ENCODE peak calls at places on chromosomes 13 and 19, in seven cellular contexts. I is fibroblast of pulmonary artery, Q is upper lobe of right lung, X is AG04450, T is cardiac muscle cell, F is progenitor cell of endocrine pancreas, H is WTC11. R is an unnamed sample.

GRCh38 chr13:42474954-42475353 is 99.0 kb upstream of the TNFSF11 start:
- DNase-seq in Q (no peak), H (no peak), F (no peak), X (peak; percentile 49), I (peak; percentile 35), T (no peak), R (no peak)

GRCh38 chr19:58227964-58228583 is 640 bp upstream of the ZNF544 start:
- DNase-seq in Q (no peak), H (no peak), X (no peak), I (no peak), F (no peak), T (peak; percentile 19), R (no peak)

GRCh38 chr19:387777-388176 is 21.2 kb downstream of the C2CD4C start:
- DNase-seq in I (no peak), T (no peak), Q (peak; percentile 52), X (no peak), H (no peak), F (no peak), R (no peak)

GRCh38 chr13:90416519-90416918 is 931.0 kb upstream of the MIR17HG start:
- DNase-seq in Q (no peak), H (no peak), F (no peak), I (peak; percentile 62), X (no peak), T (no peak), R (no peak)

GRCh38 chr13:23044906-23045305 is 135.9 kb upstream of the SGCG start:
- DNase-seq in Q (no peak), T (no peak), I (no peak), H (no peak), F (no peak), X (no peak), R (no peak)

GRCh38 chr19:40560092-40560507 is 16.6 kb upstream of the SHKBP1 start:
- DNase-seq in F (no peak), Q (no peak), I (no peak), T (no peak), H (no peak), X (no peak), R (no peak)

GRCh38 chr19:11530432-11530831 is 1.5 kb upstream of the ECSIT start:
- DNase-seq in I (peak; percentile 84), F (no peak), Q (peak; percentile 87), X (peak; percentile 41), T (peak; percentile 91), H (peak; percentile 81), R (peak; percentile 39)

GRCh38 chr19:49071860-49072547 is 495 bp downstream of the KCNA7 start:
- DNase-seq in X (no peak), H (peak; percentile 94), I (no peak), T (peak; percentile 66), F (no peak), Q (peak; percentile 71), R (peak; percentile 82)

GRCh38 chr19:33100894-33101644 is 20.1 kb downstream of the GPATCH1 start:
- DNase-seq in I (no peak), Q (no peak), X (no peak), F (no peak), T (no peak), H (no peak), R (no peak)

GRCh38 chr13:78060966-78061365 is 142.3 kb upstream of the EDNRB start:
- DNase-seq in I (no peak), H (no peak), F (no peak), Q (no peak), T (no peak), X (no peak), R (no peak)

GRCh38 chr19:46040125-46040524 is 677 bp downstream of the IGFL4 start:
- DNase-seq in H (no peak), I (no peak), X (no peak), T (no peak), Q (no peak), F (no peak), R (no peak)

GRCh38 chr19:3336351-3336679 is 30.1 kb upstream of the NFIC start:
- DNase-seq in I (no peak), F (no peak), H (no peak), T (no peak), Q (no peak), X (no peak), R (no peak)

GRCh38 chr19:17296976-17297375 is 6.2 kb downstream of the ABHD8 start:
- DNase-seq in T (no peak), F (no peak), X (no peak), I (no peak), H (no peak), Q (no peak), R (no peak)

GRCh38 chr13:51158923-51159322 is 47.8 kb upstream of the C13orf42 start:
- DNase-seq in X (no peak), H (no peak), Q (no peak), I (peak; percentile 16), T (no peak), F (no peak), R (no peak)

GRCh38 chr13:33110713-33111413 is 94.6 kb downstream of the KL start:
- DNase-seq in H (no peak), X (no peak), F (no peak), Q (no peak), I (no peak), T (no peak), R (no peak)

GRCh38 chr19:3304871-3305423 is 61.4 kb upstream of the NFIC start:
- DNase-seq in I (peak; percentile 76), X (peak; percentile 32), Q (peak; percentile 81), T (peak; percentile 85), F (peak; percentile 62), H (peak; percentile 81), R (peak; percentile 90)

GRCh38 chr13:24141333-24141910 is 19.1 kb upstream of the SPATA13 start:
- DNase-seq in F (no peak), X (no peak), T (no peak), I (no peak), Q (no peak), H (no peak), R (no peak)

GRCh38 chr13:101829484-101829883 is 377.0 kb downstream of the ITGBL1 start:
- DNase-seq in I (no peak), F (no peak), X (no peak), H (no peak), T (no peak), Q (no peak), R (no peak)

GRCh38 chr19:55176116-55176515 is 4.0 kb downstream of the SYT5 start:
- DNase-seq in T (no peak), Q (no peak), X (no peak), F (no peak), I (no peak), H (no peak), R (no peak)

GRCh38 chr19:2627319-2627829 is 75.1 kb downstream of the GNG7 start:
- DNase-seq in F (no peak), Q (peak; percentile 89), T (no peak), X (peak; percentile 90), H (no peak), I (peak; percentile 96), R (no peak)

GRCh38 chr13:49400755-49401659 is 42.9 kb downstream of the CAB39L start:
- DNase-seq in H (no peak), I (peak; percentile 70), F (no peak), T (peak; percentile 97), Q (no peak), X (peak; percentile 41), R (no peak)

GRCh38 chr13:45362939-45363338 is 22.0 kb upstream of the TPT1 start:
- DNase-seq in T (no peak), H (peak; percentile 68), X (no peak), Q (no peak), F (no peak), I (no peak), R (no peak)
- TF ChIP-seq CTCF in T (no peak), H (peak; percentile 54), X (no peak), Q (no peak), F (no peak), I (no peak), R (no peak)

DNA sequence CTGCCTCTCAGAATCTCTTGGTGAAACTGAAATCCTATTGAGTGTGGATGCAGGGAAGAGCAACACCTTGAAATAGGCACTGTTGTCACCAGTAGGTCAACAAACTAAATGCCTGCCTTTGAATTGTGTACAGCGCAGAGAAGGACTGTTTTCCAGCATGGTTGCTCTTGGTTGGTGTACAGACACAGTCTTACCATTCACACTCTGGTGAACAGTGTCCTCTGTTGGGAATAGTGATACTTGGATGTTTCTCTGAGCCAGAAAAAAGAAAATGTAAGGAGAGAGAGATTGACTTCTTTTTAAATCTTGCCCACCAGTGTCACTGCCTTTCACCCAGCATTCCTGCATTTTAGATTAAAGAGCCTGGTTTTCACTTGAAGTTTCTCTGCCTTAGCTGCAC is 179.7 kb downstream of the STK24 start:
- DNase-seq in T (no peak), I (peak; percentile 30), F (no peak), H (no peak), Q (no peak), X (no peak), R (no peak)
- TF ChIP-seq CTCF in T (peak; percentile 21), I (peak; percentile 30), F (no peak), H (no peak), Q (peak; percentile 20), X (peak; percentile 55), R (no peak)

GRCh38 chr13:110226051-110226562 is 80.8 kb downstream of the COL4A1 start:
- DNase-seq in F (no peak), H (no peak), Q (no peak), I (peak; percentile 68), T (no peak), X (no peak), R (no peak)

GRCh38 chr13:110225007-110225406 is 82.0 kb downstream of the COL4A1 start:
- DNase-seq in H (no peak), Q (no peak), T (no peak), F (no peak), X (no peak), I (no peak), R (no peak)

GRCh38 chr13:110227864-110228643 is 78.9 kb downstream of the COL4A1 start:
- DNase-seq in I (no peak), F (no peak), X (no peak), H (no peak), T (no peak), Q (no peak), R (no peak)

GRCh38 chr13:110227416-110227815 is 79.5 kb downstream of the COL4A1 start:
- DNase-seq in F (no peak), I (no peak), X (no peak), H (no peak), T (no peak), Q (no peak), R (no peak)

GRCh38 chr13:110225609-110226008 is 81.3 kb downstream of the COL4A1 start:
- DNase-seq in H (no peak), T (no peak), I (no peak), Q (no peak), X (no peak), F (no peak), R (no peak)
- TF ChIP-seq CTCF in H (no peak), T (no peak), I (no peak), Q (no peak), X (no peak), F (no peak), R (no peak)

DNA sequence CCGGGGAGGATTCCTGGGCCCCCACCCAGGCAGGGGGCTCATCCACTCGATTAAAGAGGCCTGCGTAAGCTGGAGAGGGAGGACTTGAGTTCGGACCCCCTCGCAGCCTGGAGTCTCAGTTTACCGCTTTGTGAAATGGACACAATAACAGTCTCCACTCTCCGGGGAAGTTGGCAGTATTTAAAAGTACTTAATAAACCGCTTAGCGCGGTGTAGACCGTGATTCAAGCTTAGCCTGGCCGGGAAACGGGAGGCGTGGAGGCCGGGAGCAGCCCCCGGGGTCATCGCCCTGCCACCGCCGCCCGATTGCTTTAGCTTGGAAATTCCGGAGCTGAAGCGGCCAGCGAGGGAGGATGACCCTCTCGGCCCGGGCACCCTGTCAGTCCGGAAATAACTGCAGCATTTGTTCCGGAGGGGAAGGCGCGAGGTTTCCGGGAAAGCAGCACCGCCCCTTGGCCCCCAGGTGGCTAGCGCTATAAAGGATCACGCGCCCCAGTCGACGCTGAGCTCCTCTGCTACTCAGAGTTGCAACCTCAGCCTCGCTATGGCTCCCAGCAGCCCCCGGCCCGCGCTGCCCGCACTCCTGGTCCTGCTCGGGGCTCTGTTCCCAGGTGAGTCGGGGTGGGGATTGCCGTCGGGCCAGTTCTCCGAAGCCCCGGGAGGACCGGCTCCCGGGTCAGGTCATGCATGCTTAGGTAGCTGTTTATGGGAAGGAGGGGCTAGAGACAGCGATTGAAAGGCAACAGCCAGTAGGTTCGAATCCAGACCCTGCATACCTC is at the start of gene ICAM1:
- DNase-seq in X (no peak), T (no peak), H (peak; percentile 78), F (no peak), Q (peak; percentile 95), I (peak; percentile 95), R (peak; percentile 61)
- TF ChIP-seq CTCF in X (no peak), T (no peak), H (no peak), F (no peak), Q (no peak), I (no peak), R (no peak)